ENCODE peak calls at places on chromosomes 11 and 22, in five cellular contexts. D is NCI-H82, Z is NCI-H345, X is NCI-H460, U is NCI-H1048. L is an unnamed sample.

GRCh38 chr11:106917973-106918372 is 100.3 kb downstream of the GUCY1A2 start:
- DNase-seq in Z (no peak), D (peak), X (peak), U (no peak), L (no peak)

GRCh38 chr11:47466201-47466600 is 17.3 kb upstream of the RAPSN start:
- DNase-seq in X (no peak), U (no peak), D (no peak), Z (no peak), L (no peak)

GRCh38 chr11:93013646-93014045 is 44.2 kb downstream of the MTNR1B start:
- DNase-seq in U (no peak), Z (no peak), D (no peak), X (no peak), L (no peak)

GRCh38 chr11:86644291-86644690 is 28.1 kb downstream of the ME3 start:
- DNase-seq in D (no peak), U (no peak), Z (no peak), X (no peak), L (no peak)

GRCh38 chr22:29145321-29146072 is 60.2 kb upstream of the EMID1 start:
- DNase-seq in X (no peak), U (no peak), D (no peak), Z (no peak), L (no peak)

GRCh38 chr11:76670475-76671235 is at the start of gene LRRC32:
- DNase-seq in D (peak), Z (peak), U (no peak), X (no peak), L (no peak)

GRCh38 chr11:46075168-46075567 is 46.1 kb downstream of the PHF21A start:
- DNase-seq in D (no peak), Z (no peak), X (no peak), U (no peak), L (no peak)

GRCh38 chr11:127451852-127452251 is 451.3 kb upstream of the KIRREL3 start:
- DNase-seq in D (no peak), Z (no peak), X (no peak), U (no peak), L (no peak)

GRCh38 chr22:22753526-22754267 is 109.3 kb downstream of the GGTLC2 start:
- DNase-seq in U (no peak), D (peak), X (peak), Z (peak), L (no peak)

GRCh38 chr11:104130161-104130560 is 33.8 kb downstream of the PDGFD start:
- DNase-seq in X (no peak), Z (no peak), D (peak), U (no peak), L (no peak)

GRCh38 chr11:77559686-77560425 is 29.9 kb upstream of the AQP11 start:
- DNase-seq in X (no peak), U (no peak), D (no peak), Z (no peak), L (no peak)

GRCh38 chr11:8442301-8442700 is 151.7 kb downstream of the STK33 start:
- DNase-seq in Z (no peak), D (peak), U (no peak), X (no peak), L (no peak)

GRCh38 chr11:64864473-64865285 is 13.7 kb downstream of the EHD1 start:
- DNase-seq in Z (no peak), D (no peak), U (no peak), X (no peak), L (no peak)

GRCh38 chr22:44669725-44670027 is 32.3 kb upstream of the PRR5 start:
- DNase-seq in D (peak), X (no peak), U (no peak), Z (no peak), L (no peak)

GRCh38 chr22:48068323-48068722 is 1305.9 kb downstream of the TBC1D22A start:
- DNase-seq in X (no peak), D (no peak), U (no peak), Z (no peak), L (no peak)

GRCh38 chr11:21385669-21386068 is 716.3 kb downstream of the NELL1 start:
- DNase-seq in Z (no peak), D (no peak), U (no peak), X (no peak), L (no peak)

GRCh38 chr11:103051986-103052385 is 40.0 kb downstream of the DCUN1D5 start:
- DNase-seq in U (no peak), D (no peak), X (no peak), Z (no peak), L (no peak)

GRCh38 chr11:124194696-124195418 is 11.7 kb downstream of the OR10D3 start:
- DNase-seq in D (peak), Z (peak), X (peak), U (no peak), L (no peak)

GRCh38 chr11:95924414-95924760 is 480 bp upstream of the MTMR2 start:
- DNase-seq in U (no peak), D (peak), Z (peak), X (no peak), L (no peak)

GRCh38 chr11:133118563-133119303 is 413.6 kb downstream of the OPCML start:
- DNase-seq in Z (no peak), X (no peak), D (no peak), U (no peak), L (no peak)

GRCh38 chr11:43543313-43543712 is 137.2 kb upstream of the HSD17B12 start:
- DNase-seq in X (no peak), Z (no peak), D (no peak), U (no peak), L (no peak)

GRCh38 chr22:49500076-49500460 is 327.6 kb downstream of the BRD1 start:
- DNase-seq in U (no peak), Z (no peak), X (no peak), D (no peak), L (no peak)

GRCh38 chr11:61947486-61948210 is 2.5 kb upstream of the BEST1 start:
- DNase-seq in Z (peak), D (peak), X (peak), U (peak), L (peak)

GRCh38 chr11:27656806-27657483 is 43.3 kb downstream of the BDNF start:
- DNase-seq in Z (no peak), D (no peak), U (no peak), X (no peak), L (no peak)

GRCh38 chr11:73213196-73214143 is 4.6 kb upstream of the P2RY2 start:
- DNase-seq in U (no peak), X (no peak), Z (no peak), D (no peak), L (no peak)

GRCh38 chr11:5737672-5738071 is 1.4 kb downstream of the OR56B1 start:
- DNase-seq in D (no peak), Z (no peak), X (no peak), U (no peak), L (no peak)

GRCh38 chr11:74141274-74141695 is 29.5 kb downstream of the C2CD3 start:
- DNase-seq in D (no peak), U (no peak), Z (peak), X (peak), L (no peak)

GRCh38 chr11:73869234-73869949 is 7.3 kb downstream of the COA4 start:
- DNase-seq in D (peak), X (no peak), U (no peak), Z (no peak), L (no peak)

GRCh38 chr11:73388241-73389133 is 12.3 kb downstream of the RELT start:
- DNase-seq in U (no peak), Z (no peak), X (no peak), D (no peak), L (no peak)

GRCh38 chr11:70586261-70587094 is 188.1 kb downstream of the CTTN start:
- DNase-seq in U (no peak), D (no peak), X (no peak), Z (no peak), L (no peak)

GRCh38 chr11:105315287-105315686 is 175.7 kb upstream of the CARD18 start:
- DNase-seq in Z (peak), X (no peak), U (no peak), D (peak), L (peak)

GRCh38 chr11:123129920-123130319 is 65.1 kb downstream of the CLMP start:
- DNase-seq in Z (no peak), D (no peak), X (no peak), U (no peak), L (no peak)

GRCh38 chr11:65920035-65920802 is 993 bp downstream of the DRAP1 start:
- DNase-seq in D (no peak), X (no peak), U (no peak), Z (no peak), L (no peak)

GRCh38 chr11:113465786-113466185 is 9.4 kb downstream of the DRD2 start:
- DNase-seq in D (no peak), X (no peak), Z (peak), U (no peak), L (no peak)

GRCh38 chr11:29018631-29019030 is 910.4 kb downstream of the METTL15 start:
- DNase-seq in Z (no peak), D (no peak), X (peak), U (no peak), L (no peak)

GRCh38 chr11:94186342-94187203 is 57.9 kb downstream of the PANX1 start:
- DNase-seq in D (no peak), U (no peak), Z (no peak), X (no peak), L (no peak)

GRCh38 chr11:125075900-125076317 is 12.8 kb downstream of the SLC37A2 start:
- DNase-seq in Z (no peak), D (no peak), X (no peak), U (no peak), L (no peak)

GRCh38 chr22:37546436-37547248 is 13.6 kb upstream of the CDC42EP1 start:
- DNase-seq in X (no peak), D (no peak), Z (no peak), U (no peak), L (no peak)